ENCODE peak calls at places on chromosome 6, in ten cellular contexts. One of them, this sample, is unnamed.

GRCh38 chr6:156102129-156102528 is 646.5 kb upstream of the NOX3 start:
- DNase-seq in HepG2: no peak
- DNase-seq in tibial artery: no peak
- DNase-seq in left lung: no peak
- DNase-seq in pancreas: no peak
- DNase-seq in brain microvascular endothelial cell: peak
- DNase-seq in astrocyte: no peak
- DNase-seq in tibial nerve: no peak
- DNase-seq in heart left ventricle: no peak
- DNase-seq in CD8-positive, alpha-beta T cell: no peak
- DNase-seq in this sample: no peak

GRCh38 chr6:158041788-158042187 is 60.1 kb downstream of the SYNJ2 start:
- DNase-seq in HepG2: no peak
- DNase-seq in tibial artery: peak
- DNase-seq in left lung: no peak
- DNase-seq in pancreas: no peak
- DNase-seq in brain microvascular endothelial cell: no peak
- DNase-seq in astrocyte: no peak
- DNase-seq in tibial nerve: no peak
- DNase-seq in heart left ventricle: no peak
- DNase-seq in CD8-positive, alpha-beta T cell: no peak
- DNase-seq in this sample: no peak

GRCh38 chr6:36068012-36068392 is 40.4 kb downstream of the MAPK14 start:
- DNase-seq in HepG2: no peak
- DNase-seq in tibial artery: no peak
- DNase-seq in left lung: no peak
- DNase-seq in pancreas: no peak
- DNase-seq in brain microvascular endothelial cell: no peak
- DNase-seq in astrocyte: no peak
- DNase-seq in tibial nerve: no peak
- DNase-seq in heart left ventricle: no peak
- DNase-seq in CD8-positive, alpha-beta T cell: no peak
- DNase-seq in this sample: no peak

GRCh38 chr6:5205877-5206840 is 54.6 kb downstream of the LYRM4 start:
- DNase-seq in HepG2: peak
- DNase-seq in tibial artery: peak
- DNase-seq in left lung: no peak
- DNase-seq in pancreas: peak
- DNase-seq in brain microvascular endothelial cell: peak
- DNase-seq in astrocyte: peak
- DNase-seq in tibial nerve: peak
- DNase-seq in heart left ventricle: peak
- DNase-seq in CD8-positive, alpha-beta T cell: no peak
- DNase-seq in this sample: no peak

GRCh38 chr6:29524044-29524443 is 35.5 kb downstream of the UBD start:
- DNase-seq in HepG2: no peak
- DNase-seq in tibial artery: no peak
- DNase-seq in left lung: no peak
- DNase-seq in pancreas: no peak
- DNase-seq in brain microvascular endothelial cell: no peak
- DNase-seq in astrocyte: no peak
- DNase-seq in tibial nerve: no peak
- DNase-seq in heart left ventricle: no peak
- DNase-seq in CD8-positive, alpha-beta T cell: no peak
- DNase-seq in this sample: no peak

GRCh38 chr6:117280922-117281321 is 15.6 kb downstream of the VGLL2 start:
- DNase-seq in HepG2: peak
- DNase-seq in tibial artery: no peak
- DNase-seq in left lung: no peak
- DNase-seq in pancreas: no peak
- DNase-seq in brain microvascular endothelial cell: no peak
- DNase-seq in astrocyte: no peak
- DNase-seq in tibial nerve: no peak
- DNase-seq in heart left ventricle: no peak
- DNase-seq in CD8-positive, alpha-beta T cell: no peak
- DNase-seq in this sample: no peak

GRCh38 chr6:157219201-157220200 is 103.8 kb downstream of the TMEM242 start:
- DNase-seq in HepG2: peak
- DNase-seq in tibial artery: peak
- DNase-seq in left lung: no peak
- DNase-seq in pancreas: no peak
- DNase-seq in brain microvascular endothelial cell: peak
- DNase-seq in astrocyte: peak
- DNase-seq in tibial nerve: no peak
- DNase-seq in heart left ventricle: no peak
- DNase-seq in CD8-positive, alpha-beta T cell: no peak
- DNase-seq in this sample: no peak

GRCh38 chr6:27250955-27251671 is 3.6 kb downstream of the PRSS16 start:
- DNase-seq in HepG2: no peak
- DNase-seq in tibial artery: peak
- DNase-seq in left lung: peak
- DNase-seq in pancreas: peak
- DNase-seq in brain microvascular endothelial cell: peak
- DNase-seq in astrocyte: no peak
- DNase-seq in tibial nerve: no peak
- DNase-seq in heart left ventricle: no peak
- DNase-seq in CD8-positive, alpha-beta T cell: peak
- DNase-seq in this sample: peak

GRCh38 chr6:5401845-5402738 is 140.8 kb downstream of the FARS2 start:
- DNase-seq in HepG2: peak
- DNase-seq in tibial artery: no peak
- DNase-seq in left lung: no peak
- DNase-seq in pancreas: no peak
- DNase-seq in brain microvascular endothelial cell: peak
- DNase-seq in astrocyte: no peak
- DNase-seq in tibial nerve: no peak
- DNase-seq in heart left ventricle: no peak
- DNase-seq in CD8-positive, alpha-beta T cell: no peak
- DNase-seq in this sample: no peak

GRCh38 chr6:166778046-166778445 is 151.0 kb upstream of the RPS6KA2 start:
- DNase-seq in HepG2: no peak
- DNase-seq in tibial artery: no peak
- DNase-seq in left lung: no peak
- DNase-seq in pancreas: no peak
- DNase-seq in brain microvascular endothelial cell: no peak
- DNase-seq in astrocyte: no peak
- DNase-seq in tibial nerve: no peak
- DNase-seq in heart left ventricle: no peak
- DNase-seq in CD8-positive, alpha-beta T cell: no peak
- DNase-seq in this sample: no peak

GRCh38 chr6:45619994-45620471 is 242.3 kb upstream of the SUPT3H start:
- DNase-seq in HepG2: no peak
- DNase-seq in tibial artery: no peak
- DNase-seq in left lung: no peak
- DNase-seq in pancreas: no peak
- DNase-seq in brain microvascular endothelial cell: peak
- DNase-seq in astrocyte: peak
- DNase-seq in tibial nerve: no peak
- DNase-seq in heart left ventricle: no peak
- DNase-seq in CD8-positive, alpha-beta T cell: no peak
- DNase-seq in this sample: no peak

GRCh38 chr6:153003294-153003645 is 761 bp upstream of the MTRF1L start:
- DNase-seq in HepG2: peak
- DNase-seq in tibial artery: no peak
- DNase-seq in left lung: no peak
- DNase-seq in pancreas: no peak
- DNase-seq in brain microvascular endothelial cell: no peak
- DNase-seq in astrocyte: peak
- DNase-seq in tibial nerve: no peak
- DNase-seq in heart left ventricle: no peak
- DNase-seq in CD8-positive, alpha-beta T cell: no peak
- DNase-seq in this sample: no peak

GRCh38 chr6:89509719-89510339 is 76.9 kb downstream of the ANKRD6 start:
- DNase-seq in HepG2: peak
- DNase-seq in tibial artery: no peak
- DNase-seq in left lung: no peak
- DNase-seq in pancreas: no peak
- DNase-seq in brain microvascular endothelial cell: no peak
- DNase-seq in astrocyte: no peak
- DNase-seq in tibial nerve: no peak
- DNase-seq in heart left ventricle: no peak
- DNase-seq in CD8-positive, alpha-beta T cell: no peak
- DNase-seq in this sample: no peak

GRCh38 chr6:83092756-83093399 is 25.4 kb downstream of the DOP1A start:
- DNase-seq in HepG2: no peak
- DNase-seq in tibial artery: no peak
- DNase-seq in left lung: no peak
- DNase-seq in pancreas: no peak
- DNase-seq in brain microvascular endothelial cell: no peak
- DNase-seq in astrocyte: peak
- DNase-seq in tibial nerve: no peak
- DNase-seq in heart left ventricle: no peak
- DNase-seq in CD8-positive, alpha-beta T cell: no peak
- DNase-seq in this sample: no peak

GRCh38 chr6:155121699-155122098 is 126.6 kb downstream of the TIAM2 start:
- DNase-seq in HepG2: no peak
- DNase-seq in tibial artery: no peak
- DNase-seq in left lung: no peak
- DNase-seq in pancreas: no peak
- DNase-seq in brain microvascular endothelial cell: no peak
- DNase-seq in astrocyte: peak
- DNase-seq in tibial nerve: no peak
- DNase-seq in heart left ventricle: no peak
- DNase-seq in CD8-positive, alpha-beta T cell: no peak
- DNase-seq in this sample: no peak

DNA sequence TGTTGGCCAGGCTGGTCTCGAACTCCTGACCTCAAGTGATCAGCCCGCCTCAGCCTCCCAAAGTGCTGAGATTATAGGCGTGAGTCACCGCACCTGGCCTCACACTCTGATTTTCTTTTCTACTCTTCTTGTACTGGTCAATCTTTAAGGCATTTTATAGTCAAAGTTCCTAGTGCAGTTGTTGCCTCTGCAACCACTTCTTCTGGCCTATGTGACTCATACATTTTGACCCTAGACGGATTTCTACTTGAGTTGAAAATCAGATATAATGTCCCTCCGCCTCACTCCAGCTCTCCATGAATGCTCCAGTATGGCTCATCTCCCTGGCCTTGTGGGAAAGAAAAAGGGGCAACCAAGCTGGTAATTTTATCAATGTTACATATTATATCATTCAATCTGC is 42.4 kb downstream of the TNFRSF21 start:
- DNase-seq in HepG2: no peak
- DNase-seq in tibial artery: no peak
- DNase-seq in left lung: no peak
- DNase-seq in pancreas: no peak
- DNase-seq in brain microvascular endothelial cell: peak
- DNase-seq in astrocyte: peak
- DNase-seq in tibial nerve: no peak
- DNase-seq in heart left ventricle: no peak
- DNase-seq in CD8-positive, alpha-beta T cell: no peak
- DNase-seq in this sample: no peak
- H3K27ac ChIP-seq in HepG2: no peak
- H3K27ac ChIP-seq in tibial artery: no peak
- H3K27ac ChIP-seq in left lung: no peak
- H3K27ac ChIP-seq in pancreas: no peak
- H3K27ac ChIP-seq in brain microvascular endothelial cell: no peak
- H3K27ac ChIP-seq in astrocyte: no peak
- H3K27ac ChIP-seq in tibial nerve: no peak
- H3K27ac ChIP-seq in heart left ventricle: no peak
- H3K27ac ChIP-seq in CD8-positive, alpha-beta T cell: no peak
- H3K27ac ChIP-seq in this sample: no peak

GRCh38 chr6:1044040-1044836 is 267.7 kb upstream of the FOXQ1 start:
- DNase-seq in HepG2: peak
- DNase-seq in tibial artery: no peak
- DNase-seq in left lung: no peak
- DNase-seq in pancreas: peak
- DNase-seq in brain microvascular endothelial cell: no peak
- DNase-seq in astrocyte: no peak
- DNase-seq in tibial nerve: no peak
- DNase-seq in heart left ventricle: no peak
- DNase-seq in CD8-positive, alpha-beta T cell: no peak
- DNase-seq in this sample: no peak
- TF ChIP-seq CTCF in HepG2: peak
- TF ChIP-seq CTCF in tibial artery: no peak
- TF ChIP-seq CTCF in left lung: no peak
- TF ChIP-seq CTCF in pancreas: peak
- TF ChIP-seq CTCF in brain microvascular endothelial cell: no peak
- TF ChIP-seq CTCF in astrocyte: no peak
- TF ChIP-seq CTCF in tibial nerve: no peak
- TF ChIP-seq CTCF in heart left ventricle: no peak
- TF ChIP-seq CTCF in CD8-positive, alpha-beta T cell: no peak
- TF ChIP-seq CTCF in this sample: no peak

GRCh38 chr6:35048631-35049083 is 92.5 kb downstream of the TCP11 start:
- DNase-seq in HepG2: no peak
- DNase-seq in tibial artery: peak
- DNase-seq in left lung: peak
- DNase-seq in pancreas: no peak
- DNase-seq in brain microvascular endothelial cell: no peak
- DNase-seq in astrocyte: peak
- DNase-seq in tibial nerve: no peak
- DNase-seq in heart left ventricle: peak
- DNase-seq in CD8-positive, alpha-beta T cell: peak
- DNase-seq in this sample: peak

GRCh38 chr6:35046862-35047261 is 94.3 kb downstream of the TCP11 start:
- DNase-seq in HepG2: no peak
- DNase-seq in tibial artery: peak
- DNase-seq in left lung: no peak
- DNase-seq in pancreas: no peak
- DNase-seq in brain microvascular endothelial cell: no peak
- DNase-seq in astrocyte: no peak
- DNase-seq in tibial nerve: no peak
- DNase-seq in heart left ventricle: no peak
- DNase-seq in CD8-positive, alpha-beta T cell: no peak
- DNase-seq in this sample: no peak

GRCh38 chr6:35047265-35048011 is 93.7 kb downstream of the TCP11 start:
- DNase-seq in HepG2: no peak
- DNase-seq in tibial artery: peak
- DNase-seq in left lung: no peak
- DNase-seq in pancreas: no peak
- DNase-seq in brain microvascular endothelial cell: peak
- DNase-seq in astrocyte: peak
- DNase-seq in tibial nerve: no peak
- DNase-seq in heart left ventricle: no peak
- DNase-seq in CD8-positive, alpha-beta T cell: no peak
- DNase-seq in this sample: no peak

GRCh38 chr6:35049346-35049745 is 91.8 kb downstream of the TCP11 start:
- DNase-seq in HepG2: no peak
- DNase-seq in tibial artery: peak
- DNase-seq in left lung: no peak
- DNase-seq in pancreas: no peak
- DNase-seq in brain microvascular endothelial cell: no peak
- DNase-seq in astrocyte: no peak
- DNase-seq in tibial nerve: no peak
- DNase-seq in heart left ventricle: no peak
- DNase-seq in CD8-positive, alpha-beta T cell: no peak
- DNase-seq in this sample: no peak

GRCh38 chr6:35048031-35048613 is 93.0 kb downstream of the TCP11 start:
- DNase-seq in HepG2: no peak
- DNase-seq in tibial artery: peak
- DNase-seq in left lung: peak
- DNase-seq in pancreas: no peak
- DNase-seq in brain microvascular endothelial cell: no peak
- DNase-seq in astrocyte: no peak
- DNase-seq in tibial nerve: no peak
- DNase-seq in heart left ventricle: no peak
- DNase-seq in CD8-positive, alpha-beta T cell: no peak
- DNase-seq in this sample: peak
- H3K27ac ChIP-seq in HepG2: no peak
- H3K27ac ChIP-seq in tibial artery: peak
- H3K27ac ChIP-seq in left lung: peak
- H3K27ac ChIP-seq in pancreas: peak
- H3K27ac ChIP-seq in brain microvascular endothelial cell: no peak
- H3K27ac ChIP-seq in astrocyte: peak
- H3K27ac ChIP-seq in tibial nerve: peak
- H3K27ac ChIP-seq in heart left ventricle: peak
- H3K27ac ChIP-seq in CD8-positive, alpha-beta T cell: no peak
- H3K27ac ChIP-seq in this sample: peak

GRCh38 chr6:33991610-33992009 is 154.3 kb downstream of the GRM4 start:
- DNase-seq in HepG2: no peak
- DNase-seq in tibial artery: no peak
- DNase-seq in left lung: no peak
- DNase-seq in pancreas: no peak
- DNase-seq in brain microvascular endothelial cell: no peak
- DNase-seq in astrocyte: no peak
- DNase-seq in tibial nerve: no peak
- DNase-seq in heart left ventricle: no peak
- DNase-seq in CD8-positive, alpha-beta T cell: no peak
- DNase-seq in this sample: no peak
- TF ChIP-seq CTCF in HepG2: no peak
- TF ChIP-seq CTCF in tibial artery: no peak
- TF ChIP-seq CTCF in left lung: no peak
- TF ChIP-seq CTCF in pancreas: no peak
- TF ChIP-seq CTCF in brain microvascular endothelial cell: no peak
- TF ChIP-seq CTCF in astrocyte: no peak
- TF ChIP-seq CTCF in tibial nerve: no peak
- TF ChIP-seq CTCF in heart left ventricle: no peak
- TF ChIP-seq CTCF in CD8-positive, alpha-beta T cell: no peak
- TF ChIP-seq CTCF in this sample: no peak